ENCODE peak calls at places on chromosomes 6 and 20, in eight cellular contexts. H is H54; Z is GM10248; P is activated effector memory CD4-positive, alpha-beta T cell treated with anti-CD3 and anti-CD28 coated beads, Interleukin-2, amount 50 U/mL, for 16 hours; O is effector CD8-positive, alpha-beta T cell; D is ACHN; S is astrocyte of the spinal cord; U is EH. E is an unnamed sample.
A peak's percentile ranks its signal among the peaks of the same experiment; 100 is the strongest.

GRCh38 chr6:52517502-52518278 is 59.2 kb downstream of the TRAM2 start:
- DNase-seq in H (peak; percentile 87), Z (peak; percentile 74), P (no peak), O (no peak), D (peak; percentile 87), S (peak; percentile 97), U (peak; percentile 98), E (peak; percentile 61)

GRCh38 chr6:9463311-9463710 is 951.6 kb downstream of the TFAP2A start:
- DNase-seq in H (no peak), Z (no peak), P (no peak), O (no peak), D (no peak), S (peak; percentile 10), U (peak; percentile 23), E (no peak)

GRCh38 chr6:121382467-121383121 is 48.3 kb upstream of the TBC1D32 start:
- DNase-seq in H (no peak), Z (no peak), P (no peak), O (no peak), D (no peak), S (no peak), U (peak; percentile 30), E (no peak)

GRCh38 chr6:39884696-39885095 is 49.6 kb downstream of the MOCS1 start:
- DNase-seq in H (no peak), Z (no peak), P (no peak), O (no peak), D (no peak), S (peak; percentile 67), U (peak; percentile 91), E (no peak)

GRCh38 chr20:34396408-34396807 is 33.3 kb downstream of the ITCH start:
- DNase-seq in H (no peak), Z (no peak), P (no peak), O (no peak), D (no peak), S (no peak), U (no peak), E (no peak)

GRCh38 chr6:128168244-128168643 is 267.4 kb upstream of the THEMIS start:
- DNase-seq in H (no peak), Z (no peak), P (no peak), O (no peak), D (no peak), S (no peak), U (no peak), E (no peak)

GRCh38 chr6:170423030-170423429 is 116.5 kb downstream of the FAM120B start:
- DNase-seq in H (no peak), Z (peak; percentile 63), P (no peak), O (no peak), D (no peak), S (no peak), U (no peak), E (peak; percentile 72)

GRCh38 chr6:166997768-166998255 is 1.4 kb upstream of the CEP43 start:
- DNase-seq in H (peak; percentile 13), Z (peak; percentile 44), P (peak; percentile 84), O (no peak), D (peak; percentile 78), S (peak; percentile 69), U (peak; percentile 76), E (peak; percentile 68)

GRCh38 chr6:89145962-89146747 is at the start of gene PM20D2:
- DNase-seq in H (peak; percentile 82), Z (peak; percentile 83), P (peak; percentile 86), O (peak; percentile 44), D (peak; percentile 64), S (peak; percentile 41), U (peak; percentile 46), E (peak; percentile 58)

GRCh38 chr20:37336369-37337207 is 9.4 kb upstream of the SRC start:
- DNase-seq in H (no peak), Z (peak; percentile 87), P (peak; percentile 73), O (no peak), D (no peak), S (no peak), U (peak; percentile 77), E (peak; percentile 58)

GRCh38 chr6:168699631-168700315 is 258.8 kb downstream of the SMOC2 start:
- DNase-seq in H (no peak), Z (no peak), P (no peak), O (no peak), D (no peak), S (no peak), U (no peak), E (no peak)

GRCh38 chr6:162119349-162119748 is 608.2 kb downstream of the PRKN start:
- DNase-seq in H (no peak), Z (no peak), P (no peak), O (no peak), D (no peak), S (peak; percentile 26), U (no peak), E (no peak)

GRCh38 chr6:138087549-138087948 is 19.7 kb downstream of the PERP start:
- DNase-seq in H (no peak), Z (no peak), P (no peak), O (no peak), D (no peak), S (peak; percentile 33), U (peak; percentile 40), E (no peak)

GRCh38 chr6:11921017-11921438 is 91.1 kb upstream of the HIVEP1 start:
- DNase-seq in H (peak; percentile 90), Z (no peak), P (no peak), O (no peak), D (peak; percentile 74), S (peak; percentile 91), U (peak; percentile 96), E (no peak)

GRCh38 chr6:7813193-7813592 is 87.3 kb downstream of the BMP6 start:
- DNase-seq in H (no peak), Z (no peak), P (no peak), O (no peak), D (no peak), S (no peak), U (no peak), E (no peak)

GRCh38 chr6:19851273-19852089 is 14.3 kb downstream of the ID4 start:
- DNase-seq in H (peak; percentile 63), Z (peak; percentile 38), P (no peak), O (no peak), D (peak; percentile 58), S (peak; percentile 79), U (peak; percentile 82), E (peak; percentile 38)

GRCh38 chr6:6332240-6332639 is 11.8 kb upstream of the F13A1 start:
- DNase-seq in H (no peak), Z (peak; percentile 51), P (no peak), O (no peak), D (no peak), S (no peak), U (no peak), E (no peak)

GRCh38 chr6:80022803-80023202 is 18.4 kb downstream of the TTK start:
- DNase-seq in H (peak; percentile 10), Z (no peak), P (no peak), O (no peak), D (no peak), S (peak; percentile 84), U (peak; percentile 85), E (no peak)

E was measured in WTC11.